ENCODE peak calls at places on chromosomes 4 and X, in ten cellular contexts. K is HEK293T; E is fibroblast of lung; F is progenitor cell of endocrine pancreas; Y is NCI-H510A treated with DMSO at 0.1 percent for 48 hours; O is lower leg skin; A is adipocyte; D is stimulated activated CD4-positive, alpha-beta T cell treated with anti-CD3 and anti-CD28 coated beads, Interleukin-12 subunit alpha, Interleukin-12 subunit beta, amount 100 ng/mL, for 24 hours; V is activated CD8-positive, alpha-beta memory T cell treated with anti-CD3 and anti-CD28 coated beads for 48 hours; G is A549. C is an unnamed sample.

GRCh38 chrX:140501940-140502468 is 2.9 kb downstream of the SOX3 start:
- DNase-seq in O (no peak), G (no peak), K (no peak), V (no peak), D (no peak), F (no peak), Y (no peak), E (no peak), A (no peak), C (no peak)

GRCh38 chr4:121860121-121860520 is 10.2 kb downstream of the BBS7 start:
- DNase-seq in F (no peak), O (no peak), V (no peak), G (no peak), Y (no peak), K (no peak), A (no peak), D (no peak), E (no peak), C (no peak)

GRCh38 chr4:23266401-23266800 is 573.7 kb downstream of the GBA3 start:
- DNase-seq in V (no peak), O (no peak), K (no peak), D (no peak), F (no peak), G (no peak), Y (no peak), A (no peak), E (no peak), C (no peak)

GRCh38 chr4:106803107-106803506 is 233.0 kb downstream of the DKK2 start:
- DNase-seq in V (no peak), F (no peak), G (no peak), O (no peak), K (no peak), A (peak; percentile 51), D (no peak), Y (no peak), E (no peak), C (no peak)

GRCh38 chr4:139555705-139556070 is 331 bp downstream of the SETD7 start:
- DNase-seq in G (no peak), D (no peak), O (no peak), A (peak; percentile 79), K (no peak), Y (no peak), F (peak; percentile 41), V (no peak), E (peak; percentile 45), C (no peak)

GRCh38 chrX:85107407-85107806 is 103.7 kb downstream of the APOOL start:
- DNase-seq in O (peak; percentile 15), A (no peak), E (no peak), V (no peak), Y (no peak), K (no peak), F (no peak), G (peak; percentile 14), D (no peak), C (no peak)

GRCh38 chr4:7879127-7879526 is 60.5 kb downstream of the AFAP1 start:
- DNase-seq in F (no peak), Y (no peak), G (no peak), E (no peak), A (no peak), K (no peak), V (no peak), O (no peak), D (no peak), C (no peak)

GRCh38 chr4:16916719-16917337 is 18.4 kb upstream of the LDB2 start:
- DNase-seq in D (peak; percentile 57), G (peak; percentile 63), O (peak; percentile 16), F (peak; percentile 33), E (peak; percentile 20), Y (no peak), K (peak; percentile 73), A (peak; percentile 16), V (peak; percentile 41), C (peak; percentile 7)

GRCh38 chr4:150619032-150619431 is 37.1 kb downstream of the MAB21L2 start:
- DNase-seq in A (peak; percentile 65), Y (no peak), G (no peak), F (no peak), D (no peak), O (no peak), K (no peak), E (peak; percentile 39), V (no peak), C (peak; percentile 0)

GRCh38 chrX:151722241-151722846 is 6.5 kb downstream of the FATE1 start:
- DNase-seq in K (peak; percentile 77), G (peak; percentile 12), D (no peak), Y (peak; percentile 1), V (no peak), O (no peak), A (no peak), E (peak; percentile 0), F (peak; percentile 31), C (no peak)

GRCh38 chr4:139450586-139450985 is 3.3 kb upstream of the RAB33B start:
- DNase-seq in D (no peak), F (no peak), A (no peak), E (no peak), K (no peak), Y (no peak), O (no peak), G (no peak), V (no peak), C (no peak)

GRCh38 chr4:182555997-182556418 is 312.8 kb downstream of the TENM3 start:
- DNase-seq in F (no peak), A (peak; percentile 94), V (no peak), O (peak; percentile 16), K (peak; percentile 6), D (no peak), Y (peak; percentile 47), E (peak; percentile 84), G (no peak), C (peak; percentile 54)

GRCh38 chr4:2333916-2334644 is 72.2 kb upstream of the MXD4 start:
- DNase-seq in D (no peak), F (no peak), V (no peak), E (no peak), Y (no peak), O (no peak), G (no peak), K (peak; percentile 4), A (no peak), C (no peak)

GRCh38 chrX:5431823-5432222 is 796.8 kb downstream of the NLGN4X start:
- DNase-seq in G (no peak), F (no peak), K (no peak), D (no peak), E (no peak), Y (no peak), O (no peak), V (no peak), A (no peak), C (no peak)

GRCh38 chr4:86043755-86044592 is 315.9 kb downstream of the MAPK10 start:
- DNase-seq in E (peak; percentile 68), V (no peak), F (no peak), A (peak; percentile 90), K (peak; percentile 33), D (no peak), O (no peak), G (peak; percentile 42), Y (peak; percentile 60), C (peak; percentile 39)

GRCh38 chr4:111641813-111642579 is 503.3 kb upstream of the FAM241A start:
- DNase-seq in G (peak; percentile 88), K (peak; percentile 69), A (peak; percentile 97), D (no peak), Y (peak; percentile 78), F (peak; percentile 43), E (peak; percentile 95), O (peak; percentile 75), V (no peak), C (peak; percentile 61)

GRCh38 chr4:41658106-41658505 is 90.4 kb downstream of the PHOX2B start:
- DNase-seq in K (no peak), E (no peak), F (no peak), Y (peak; percentile 71), D (no peak), G (peak; percentile 3), V (no peak), O (no peak), A (no peak), C (peak; percentile 68)

GRCh38 chr4:25694466-25694865 is 38.8 kb downstream of the SLC34A2 start:
- DNase-seq in A (no peak), Y (no peak), F (no peak), K (no peak), D (no peak), G (peak; percentile 47), O (no peak), V (no peak), E (no peak), C (no peak)